ENCODE peak calls at places on chromosomes 1 and 21, in six cellular contexts. D, I, K, S, H and J are unnamed samples.

GRCh38 chr1:201714542-201715276 is 114.2 kb upstream of the IPO9 start:
- DNase-seq in D (peak; percentile 96), I (peak; percentile 99), K (peak; percentile 94), S (peak; percentile 98), H (peak; percentile 98), J (peak; percentile 99)

GRCh38 chr1:156616463-156616862 is 2.8 kb upstream of the HAPLN2 start:
- DNase-seq in D (no peak), I (no peak), K (peak; percentile 29), S (peak; percentile 37), H (no peak), J (no peak)

GRCh38 chr21:34351786-34352241 is 12.0 kb upstream of the KCNE2 start:
- DNase-seq in D (no peak), I (peak; percentile 16), K (peak; percentile 67), S (peak; percentile 50), H (peak; percentile 5), J (peak; percentile 16)

GRCh38 chr1:234619794-234620247 is 9.8 kb upstream of the IRF2BP2 start:
- DNase-seq in D (no peak), I (no peak), K (peak; percentile 47), S (peak; percentile 32), H (no peak), J (peak; percentile 97)

GRCh38 chr1:3021233-3021671 is at the start of gene ACTRT2:
- DNase-seq in D (no peak), I (no peak), K (no peak), S (no peak), H (no peak), J (no peak)

GRCh38 chr21:37874481-37874880 is 41.8 kb downstream of the KCNJ6 start:
- DNase-seq in D (no peak), I (no peak), K (no peak), S (no peak), H (no peak), J (no peak)

GRCh38 chr1:33709780-33710713 is 153.8 kb upstream of the HMGB4 start:
- DNase-seq in D (no peak), I (peak; percentile 31), K (peak; percentile 25), S (peak; percentile 28), H (peak; percentile 17), J (peak; percentile 23)

GRCh38 chr21:36747815-36748381 is 49.0 kb downstream of the SIM2 start:
- DNase-seq in D (no peak), I (peak; percentile 8), K (no peak), S (no peak), H (no peak), J (no peak)

GRCh38 chr1:11898831-11899467 is 27.3 kb downstream of the KIAA2013 start:
- DNase-seq in D (no peak), I (no peak), K (no peak), S (no peak), H (no peak), J (no peak)